ENCODE peak calls at places on chromosome 18, in eight cellular contexts. Z, J, R, A, U, W, Y and K are unnamed samples.

GRCh38 chr18:26736301-26736700 is 129.2 kb downstream of the AQP4 start:
- DNase-seq in Z (no peak), J (no peak), R (no peak), A (no peak), U (no peak), W (no peak), Y (no peak), K (no peak)

GRCh38 chr18:74281011-74281638 is 10.6 kb downstream of the CYB5A start:
- DNase-seq in Z (no peak), J (no peak), R (peak), A (no peak), U (peak), W (no peak), Y (no peak), K (no peak)

GRCh38 chr18:13395577-13395976 is 177.0 kb downstream of the LDLRAD4 start:
- DNase-seq in Z (no peak), J (no peak), R (no peak), A (no peak), U (no peak), W (no peak), Y (no peak), K (no peak)

GRCh38 chr18:69250305-69251151 is 150.2 kb upstream of the DOK6 start:
- DNase-seq in Z (no peak), J (no peak), R (no peak), A (no peak), U (no peak), W (peak), Y (no peak), K (peak)

GRCh38 chr18:11817229-11817628 is 34.0 kb upstream of the CHMP1B start:
- DNase-seq in Z (no peak), J (no peak), R (no peak), A (no peak), U (peak), W (no peak), Y (no peak), K (no peak)

GRCh38 chr18:26228562-26229260 is 2.5 kb downstream of the TAF4B start:
- DNase-seq in Z (no peak), J (no peak), R (no peak), A (no peak), U (no peak), W (no peak), Y (no peak), K (peak)

GRCh38 chr18:32372381-32373061 is 98.2 kb downstream of the GAREM1 start:
- DNase-seq in Z (no peak), J (no peak), R (no peak), A (no peak), U (peak), W (no peak), Y (peak), K (peak)

GRCh38 chr18:77105021-77105420 is 27.6 kb downstream of the MBP start:
- DNase-seq in Z (no peak), J (no peak), R (no peak), A (no peak), U (no peak), W (no peak), Y (no peak), K (no peak)

GRCh38 chr18:55007582-55007981 is 48.3 kb upstream of the CCDC68 start:
- DNase-seq in Z (no peak), J (no peak), R (no peak), A (no peak), U (no peak), W (no peak), Y (no peak), K (no peak)

GRCh38 chr18:68387246-68387645 is 327.7 kb downstream of the TMX3 start:
- DNase-seq in Z (no peak), J (no peak), R (no peak), A (no peak), U (no peak), W (peak), Y (no peak), K (peak)

GRCh38 chr18:25409971-25410370 is 58.0 kb upstream of the ZNF521 start:
- DNase-seq in Z (no peak), J (no peak), R (no peak), A (no peak), U (no peak), W (no peak), Y (no peak), K (no peak)

GRCh38 chr18:79950440-79951341 is 762 bp downstream of the SLC66A2 start:
- DNase-seq in Z (peak), J (no peak), R (peak), A (peak), U (no peak), W (peak), Y (no peak), K (peak)

GRCh38 chr18:56447972-56448371 is 190.4 kb downstream of the TXNL1 start:
- DNase-seq in Z (no peak), J (no peak), R (no peak), A (no peak), U (no peak), W (peak), Y (no peak), K (no peak)

GRCh38 chr18:21330122-21330701 is 88.2 kb downstream of the GREB1L start:
- DNase-seq in Z (peak), J (peak), R (peak), A (no peak), U (no peak), W (peak), Y (no peak), K (peak)

GRCh38 chr18:55264108-55264507 is 304.8 kb upstream of the CCDC68 start:
- DNase-seq in Z (no peak), J (no peak), R (peak), A (no peak), U (peak), W (no peak), Y (no peak), K (peak)

GRCh38 chr18:58687871-58688308 is 16.6 kb downstream of the MALT1 start:
- DNase-seq in Z (no peak), J (no peak), R (no peak), A (peak), U (no peak), W (no peak), Y (no peak), K (no peak)

GRCh38 chr18:69715322-69715721 is 232.4 kb downstream of the CD226 start:
- DNase-seq in Z (no peak), J (no peak), R (no peak), A (no peak), U (no peak), W (no peak), Y (no peak), K (no peak)

GRCh38 chr18:62407660-62408059 is 82.5 kb downstream of the TNFRSF11A start:
- DNase-seq in Z (no peak), J (no peak), R (no peak), A (no peak), U (no peak), W (no peak), Y (no peak), K (no peak)

GRCh38 chr18:9631814-9632496 is 17.6 kb upstream of the PPP4R1 start:
- DNase-seq in Z (no peak), J (no peak), R (no peak), A (no peak), U (no peak), W (peak), Y (no peak), K (peak)

GRCh38 chr18:47050468-47050867 is 15.0 kb upstream of the ELOA2 start:
- DNase-seq in Z (no peak), J (no peak), R (peak), A (no peak), U (peak), W (peak), Y (no peak), K (peak)

GRCh38 chr18:55694291-55694690 is 106.3 kb upstream of the TCF4 start:
- DNase-seq in Z (no peak), J (no peak), R (no peak), A (no peak), U (no peak), W (no peak), Y (no peak), K (peak)

GRCh38 chr18:421236-422155 is 79.0 kb downstream of the COLEC12 start:
- DNase-seq in Z (no peak), J (no peak), R (no peak), A (no peak), U (no peak), W (peak), Y (no peak), K (no peak)

GRCh38 chr18:74921057-74921820 is 287.7 kb downstream of the PTGR3 start:
- DNase-seq in Z (no peak), J (no peak), R (peak), A (no peak), U (no peak), W (no peak), Y (no peak), K (no peak)

GRCh38 chr18:80096032-80096565 is 13.0 kb upstream of the ADNP2 start:
- DNase-seq in Z (no peak), J (no peak), R (no peak), A (no peak), U (no peak), W (no peak), Y (peak), K (no peak)

GRCh38 chr18:10072659-10073309 is 159.0 kb downstream of the VAPA start:
- DNase-seq in Z (no peak), J (peak), R (no peak), A (no peak), U (no peak), W (peak), Y (no peak), K (peak)

GRCh38 chr18:49666045-49666444 is 104.2 kb downstream of the LIPG start:
- DNase-seq in Z (no peak), J (no peak), R (no peak), A (no peak), U (no peak), W (no peak), Y (no peak), K (peak)

GRCh38 chr18:79246309-79247108 is 149.2 kb upstream of the NFATC1 start:
- DNase-seq in Z (peak), J (peak), R (peak), A (peak), U (peak), W (peak), Y (peak), K (peak)

GRCh38 chr18:62953663-62954062 is 238.3 kb downstream of the PHLPP1 start:
- DNase-seq in Z (no peak), J (no peak), R (no peak), A (no peak), U (peak), W (no peak), Y (no peak), K (no peak)

GRCh38 chr18:36412778-36413177 is 115.3 kb downstream of the FHOD3 start:
- DNase-seq in Z (no peak), J (no peak), R (peak), A (no peak), U (peak), W (peak), Y (no peak), K (peak)

GRCh38 chr18:69752737-69753380 is 194.8 kb downstream of the CD226 start:
- DNase-seq in Z (no peak), J (no peak), R (no peak), A (no peak), U (peak), W (no peak), Y (no peak), K (no peak)

GRCh38 chr18:79991494-79991893 is 3.1 kb upstream of the TXNL4A start:
- DNase-seq in Z (no peak), J (no peak), R (no peak), A (no peak), U (no peak), W (no peak), Y (no peak), K (peak)

GRCh38 chr18:32040936-32041335 is 22.3 kb downstream of the RNF125 start:
- DNase-seq in Z (no peak), J (no peak), R (no peak), A (peak), U (no peak), W (no peak), Y (no peak), K (no peak)

GRCh38 chr18:79203017-79203605 is 133.9 kb downstream of the ATP9B start:
- DNase-seq in Z (no peak), J (no peak), R (no peak), A (peak), U (no peak), W (no peak), Y (no peak), K (peak)

GRCh38 chr18:62658028-62658427 is 57.3 kb upstream of the PHLPP1 start:
- DNase-seq in Z (no peak), J (no peak), R (no peak), A (no peak), U (no peak), W (no peak), Y (no peak), K (no peak)

GRCh38 chr18:48540329-48541025 is 1.6 kb downstream of the CTIF start:
- DNase-seq in Z (peak), J (peak), R (peak), A (peak), U (no peak), W (peak), Y (peak), K (peak)

GRCh38 chr18:48902023-48902855 is 48.5 kb downstream of the SMAD7 start:
- DNase-seq in Z (peak), J (peak), R (no peak), A (peak), U (peak), W (peak), Y (peak), K (peak)

GRCh38 chr18:45423664-45424063 is 191.6 kb upstream of the SLC14A2 start:
- DNase-seq in Z (no peak), J (no peak), R (no peak), A (no peak), U (peak), W (peak), Y (no peak), K (no peak)